ENCODE peak calls at places on chromosomes 12 and 14, in seven cellular contexts. Q is tibial nerve; E is astrocyte of the spinal cord; M is CD8-positive, alpha-beta T cell; S is left ventricle myocardium superior; H is left colon; G is SK-N-MC. F is an unnamed sample.

GRCh38 chr12:10940389-10940788 is 1.3 kb upstream of the TAS2R14 start:
- DNase-seq in Q (no peak), E (peak; percentile 79), M (no peak), S (no peak), H (no peak), G (no peak), F (no peak)

GRCh38 chr12:87323369-87323768 is 705.8 kb downstream of the C12orf50 start:
- DNase-seq in Q (no peak), E (peak; percentile 82), M (no peak), S (no peak), H (no peak), G (no peak), F (no peak)

GRCh38 chr12:4278582-4278939 is 5.0 kb downstream of the CCND2 start:
- DNase-seq in Q (peak; percentile 38), E (no peak), M (no peak), S (peak; percentile 81), H (peak; percentile 69), G (no peak), F (no peak)

GRCh38 chr12:70598467-70599194 is 38.6 kb downstream of the PTPRB start:
- DNase-seq in Q (no peak), E (no peak), M (no peak), S (no peak), H (peak; percentile 8), G (no peak), F (peak; percentile 59)

GRCh38 chr12:54300732-54301427 is at the start of gene NFE2:
- DNase-seq in Q (no peak), E (peak; percentile 70), M (peak; percentile 41), S (peak; percentile 64), H (peak; percentile 60), G (no peak), F (peak; percentile 49)

GRCh38 chr14:51119411-51120051 is 24.6 kb upstream of the TRIM9 start:
- DNase-seq in Q (no peak), E (no peak), M (no peak), S (no peak), H (no peak), G (no peak), F (no peak)

GRCh38 chr12:121893901-121894540 is 5.4 kb downstream of the PSMD9 start:
- DNase-seq in Q (no peak), E (peak; percentile 67), M (no peak), S (no peak), H (no peak), G (no peak), F (peak; percentile 38)

GRCh38 chr14:86430807-86431206 is 900.9 kb downstream of the FLRT2 start:
- DNase-seq in Q (no peak), E (no peak), M (no peak), S (no peak), H (no peak), G (no peak), F (no peak)